ENCODE peak calls at places on chromosome 19, in four cellular contexts. One of them, this sample, is unnamed.

GRCh38 chr19:11451942-11452813 is 16.7 kb downstream of the PRKCSH start:
- DNase-seq in GM12878: no peak
- DNase-seq in K562: peak; percentile 32
- DNase-seq in HL-60: no peak
- DNase-seq in this sample: no peak

GRCh38 chr19:5956728-5957127 is 21.2 kb downstream of the RANBP3 start:
- DNase-seq in GM12878: no peak
- DNase-seq in HL-60: no peak
- DNase-seq in K562: no peak
- DNase-seq in this sample: no peak

GRCh38 chr19:35256566-35256965 is 7.8 kb downstream of the LSR start:
- DNase-seq in HL-60: no peak
- DNase-seq in GM12878: no peak
- DNase-seq in K562: no peak
- DNase-seq in this sample: no peak

GRCh38 chr19:39277598-39277997 is 9.4 kb downstream of the IFNL2 start:
- DNase-seq in K562: no peak
- DNase-seq in GM12878: no peak
- DNase-seq in HL-60: no peak
- DNase-seq in this sample: no peak

GRCh38 chr19:41940443-41941409 is 12.5 kb upstream of the ERFL start:
- DNase-seq in GM12878: no peak
- DNase-seq in HL-60: no peak
- DNase-seq in K562: peak; percentile 36
- DNase-seq in this sample: no peak

GRCh38 chr19:22144394-22144793 is 52.4 kb downstream of the ZNF676 start:
- DNase-seq in GM12878: no peak
- DNase-seq in HL-60: no peak
- DNase-seq in K562: peak; percentile 9
- DNase-seq in this sample: no peak

GRCh38 chr19:27676877-27677276 is 1536.1 kb downstream of the UQCRFS1 start:
- DNase-seq in GM12878: no peak
- DNase-seq in K562: no peak
- DNase-seq in HL-60: no peak
- DNase-seq in this sample: no peak

GRCh38 chr19:41353466-41354342 is at the start of gene TGFB1:
- DNase-seq in GM12878: peak; percentile 62
- DNase-seq in K562: peak; percentile 98
- DNase-seq in HL-60: peak; percentile 85
- DNase-seq in this sample: peak; percentile 97

GRCh38 chr19:50803633-50804419 is 13.6 kb downstream of the ACP4 start:
- DNase-seq in K562: peak; percentile 84
- DNase-seq in GM12878: no peak
- DNase-seq in HL-60: no peak
- DNase-seq in this sample: no peak
- TF ChIP-seq SPI1 in K562: no peak
- TF ChIP-seq SPI1 in GM12878: no peak
- TF ChIP-seq SPI1 in HL-60: no peak
- TF ChIP-seq SPI1 in this sample: no peak

DNA sequence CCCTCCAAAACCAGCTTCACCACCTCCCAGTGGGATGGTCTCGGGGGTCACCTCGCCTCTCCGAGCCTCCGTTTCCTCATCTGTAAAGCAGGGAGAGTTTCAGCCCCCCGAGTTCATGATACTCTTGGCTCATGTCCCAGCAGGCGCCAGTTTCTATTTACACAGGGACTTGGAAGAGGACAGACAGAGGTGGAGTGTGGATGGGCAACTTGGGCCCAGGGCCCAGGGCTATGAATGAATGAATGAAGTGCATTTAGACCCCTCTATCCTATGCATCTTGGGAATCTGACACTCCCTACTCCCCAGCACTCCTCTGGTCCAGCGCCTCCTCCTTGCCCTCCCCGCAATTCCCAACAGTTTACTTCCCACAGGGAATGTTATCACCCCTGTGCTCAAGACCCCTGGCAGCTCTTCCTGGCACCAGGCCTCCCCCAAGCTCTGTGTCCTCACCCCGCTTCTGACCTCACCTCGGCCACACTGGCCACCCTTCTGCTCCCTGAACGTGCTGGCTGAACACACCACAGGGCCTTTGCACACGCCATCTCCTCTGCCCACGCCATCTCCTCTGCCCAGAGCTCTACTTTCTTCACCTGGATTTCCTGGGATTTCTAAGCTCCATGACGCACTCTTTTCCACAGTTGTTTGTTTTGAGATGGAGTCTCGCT is 4.9 kb upstream of the C2CD4C start:
- DNase-seq in K562: no peak
- DNase-seq in GM12878: no peak
- DNase-seq in HL-60: no peak
- DNase-seq in this sample: no peak
- TF ChIP-seq SPI1 in K562: no peak
- TF ChIP-seq SPI1 in GM12878: no peak
- TF ChIP-seq SPI1 in HL-60: no peak
- TF ChIP-seq SPI1 in this sample: no peak

GRCh38 chr19:2969104-2969504 is 8.3 kb upstream of the TLE6 start:
- DNase-seq in GM12878: no peak
- DNase-seq in K562: no peak
- DNase-seq in HL-60: no peak
- DNase-seq in this sample: no peak
- TF ChIP-seq SPI1 in GM12878: no peak
- TF ChIP-seq SPI1 in K562: no peak
- TF ChIP-seq SPI1 in HL-60: no peak
- TF ChIP-seq SPI1 in this sample: no peak

DNA sequence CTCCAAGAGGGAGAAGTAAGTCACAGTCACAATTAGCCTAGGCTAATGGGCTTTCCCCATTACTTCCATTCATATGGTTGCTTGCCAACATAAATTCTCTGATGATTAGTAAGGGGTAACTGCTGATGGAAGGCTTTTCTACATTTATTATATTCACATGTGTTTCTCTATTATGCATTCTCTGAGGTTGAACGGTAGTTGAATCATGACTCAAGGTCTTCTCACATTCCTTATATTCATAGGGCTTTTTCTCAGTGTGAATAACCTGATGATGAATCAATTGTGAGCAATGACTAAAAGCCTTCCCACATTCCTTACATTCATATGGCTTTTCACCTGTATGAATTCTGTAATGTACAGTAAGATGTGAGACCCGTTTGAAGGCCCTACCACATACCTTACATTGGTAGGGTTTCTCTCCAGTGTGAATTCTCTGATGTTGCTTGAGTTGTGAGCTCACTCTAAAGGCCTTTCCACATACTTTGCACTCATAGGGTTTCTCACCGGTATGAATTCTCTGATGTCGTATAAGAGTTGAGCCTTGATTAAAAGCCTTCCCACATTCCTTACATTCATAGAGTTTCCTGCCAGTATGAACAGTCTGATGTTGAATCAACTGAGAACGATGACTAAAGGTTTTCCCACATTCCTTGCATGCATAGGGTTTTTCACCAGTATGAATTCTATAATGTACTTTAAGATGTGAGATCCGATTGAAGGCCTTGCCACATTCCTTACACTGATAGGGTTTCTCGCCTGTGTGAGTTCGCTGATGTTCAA is 9.3 kb downstream of the ZNF582 start:
- DNase-seq in K562: no peak
- DNase-seq in GM12878: no peak
- DNase-seq in HL-60: no peak
- DNase-seq in this sample: no peak
- TF ChIP-seq SPI1 in K562: no peak
- TF ChIP-seq SPI1 in GM12878: no peak
- TF ChIP-seq SPI1 in HL-60: no peak
- TF ChIP-seq SPI1 in this sample: no peak

GRCh38 chr19:989381-990081 is 5.4 kb downstream of the WDR18 start:
- DNase-seq in HL-60: no peak
- DNase-seq in GM12878: no peak
- DNase-seq in K562: no peak
- DNase-seq in this sample: no peak
- TF ChIP-seq SPI1 in HL-60: no peak
- TF ChIP-seq SPI1 in GM12878: no peak
- TF ChIP-seq SPI1 in K562: no peak
- TF ChIP-seq SPI1 in this sample: no peak

GRCh38 chr19:16340092-16340491 is 15.5 kb downstream of the KLF2 start:
- DNase-seq in HL-60: no peak
- DNase-seq in K562: no peak
- DNase-seq in GM12878: no peak
- DNase-seq in this sample: no peak
- TF ChIP-seq SPI1 in HL-60: no peak
- TF ChIP-seq SPI1 in K562: no peak
- TF ChIP-seq SPI1 in GM12878: no peak
- TF ChIP-seq SPI1 in this sample: no peak

DNA sequence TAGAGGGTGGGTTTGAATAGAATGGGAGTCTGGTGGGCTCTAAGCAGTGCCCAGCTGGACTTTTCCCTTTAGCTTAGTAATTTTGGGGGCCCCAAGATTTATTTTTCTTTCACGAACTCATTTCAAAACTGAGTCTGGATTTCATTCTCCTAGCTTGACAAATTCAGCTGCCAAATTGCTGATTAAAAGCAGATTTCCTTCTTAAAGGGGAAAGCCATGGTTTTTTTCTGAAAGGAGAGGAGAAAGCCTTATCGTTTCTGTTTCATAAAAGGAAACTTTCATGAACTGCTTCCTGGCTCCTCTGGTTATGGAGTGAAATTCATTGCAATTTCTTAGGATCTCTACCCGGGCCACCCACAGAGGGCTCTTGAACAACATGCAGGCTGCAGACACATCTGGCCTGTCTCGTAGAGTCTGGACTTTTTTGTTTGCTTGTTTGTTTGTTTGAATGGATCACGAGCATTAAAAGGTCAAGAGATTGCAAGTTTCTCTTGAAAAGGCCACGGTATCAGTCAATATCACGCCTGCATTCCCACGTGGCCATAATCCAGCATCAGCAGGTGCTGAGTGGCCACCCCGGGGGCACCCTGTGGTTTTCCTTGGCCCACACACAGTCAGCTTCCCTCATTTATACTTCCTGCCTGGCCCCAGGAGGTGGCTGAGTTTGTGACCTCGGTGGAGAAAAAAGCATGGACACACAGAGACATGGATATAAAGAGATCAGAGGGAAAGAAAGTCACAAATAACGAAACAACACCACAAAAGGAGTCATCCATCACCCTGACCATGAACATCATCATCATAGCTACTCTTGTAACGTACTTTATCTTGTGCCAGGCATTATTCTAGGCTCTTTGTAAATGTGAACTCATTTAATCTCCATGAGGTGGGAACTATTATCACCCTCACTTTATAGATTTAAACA is 10.5 kb upstream of the KLK4 start:
- DNase-seq in K562: no peak
- DNase-seq in GM12878: no peak
- DNase-seq in HL-60: no peak
- DNase-seq in this sample: no peak
- TF ChIP-seq SPI1 in K562: no peak
- TF ChIP-seq SPI1 in GM12878: no peak
- TF ChIP-seq SPI1 in HL-60: no peak
- TF ChIP-seq SPI1 in this sample: no peak

DNA sequence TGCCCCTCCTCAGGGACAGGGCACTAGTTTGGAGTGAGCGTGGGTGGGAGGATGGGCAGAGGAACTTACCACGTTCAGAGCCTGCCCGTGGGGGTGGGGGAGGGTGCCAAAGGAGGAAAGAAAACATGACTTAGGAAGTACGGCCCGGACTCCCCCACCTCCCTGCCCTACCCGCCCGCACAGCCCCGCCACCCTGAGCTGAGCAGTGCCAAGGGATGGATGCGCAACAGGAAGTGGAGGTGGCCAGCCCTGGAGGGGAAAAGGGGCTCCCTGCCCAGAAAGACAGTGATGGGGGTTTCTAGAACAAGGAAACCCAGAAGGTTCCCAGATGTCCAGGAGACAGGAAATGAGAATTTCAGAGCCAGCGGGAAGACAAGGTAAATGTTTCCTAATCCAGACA is 6.3 kb downstream of the TEAD2 start:
- DNase-seq in HL-60: peak; percentile 63
- DNase-seq in GM12878: no peak
- DNase-seq in K562: no peak
- DNase-seq in this sample: no peak
- TF ChIP-seq SPI1 in HL-60: peak; percentile 41
- TF ChIP-seq SPI1 in GM12878: no peak
- TF ChIP-seq SPI1 in K562: no peak
- TF ChIP-seq SPI1 in this sample: no peak

GRCh38 chr19:55392820-55393219 is 7.1 kb downstream of the RPL28 start:
- DNase-seq in K562: no peak
- DNase-seq in GM12878: no peak
- DNase-seq in HL-60: no peak
- DNase-seq in this sample: no peak
- TF ChIP-seq SPI1 in K562: no peak
- TF ChIP-seq SPI1 in GM12878: no peak
- TF ChIP-seq SPI1 in HL-60: no peak
- TF ChIP-seq SPI1 in this sample: no peak